ENCODE peak calls at places on chromosomes 7 and 10, in six cellular contexts. M is K562; Q is testis; X is GM12878; D is CD4-positive, alpha-beta T cell; H is HepG2. C is an unnamed sample.

GRCh38 chr10:74896788-74897527 is 70.6 kb downstream of the KAT6B start:
- DNase-seq in Q (peak), M (no peak), D (no peak), H (no peak), X (no peak), C (no peak)

GRCh38 chr10:49143249-49143648 is 9.4 kb upstream of the FAM170B start:
- DNase-seq in D (no peak), H (no peak), Q (no peak), X (no peak), M (no peak), C (no peak)

GRCh38 chr7:137652721-137653120 is 194.1 kb downstream of the DGKI start:
- DNase-seq in D (no peak), Q (no peak), X (no peak), H (no peak), M (no peak), C (no peak)

GRCh38 chr7:18815261-18815840 is 302.1 kb downstream of the TWIST1 start:
- DNase-seq in H (no peak), D (no peak), X (no peak), M (no peak), Q (no peak), C (no peak)

GRCh38 chr10:79930751-79931150 is 18.2 kb downstream of the SFTPD start:
- DNase-seq in X (no peak), H (no peak), D (no peak), M (no peak), Q (no peak), C (no peak)

GRCh38 chr10:30980951-30981616 is 50.6 kb downstream of the ZNF438 start:
- DNase-seq in Q (peak), H (no peak), X (no peak), M (no peak), D (no peak), C (no peak)

GRCh38 chr7:23205861-23206510 is 24.1 kb downstream of the NUP42 start:
- DNase-seq in H (no peak), M (no peak), X (no peak), Q (peak), D (peak), C (no peak)

GRCh38 chr7:50405246-50405645 is 44.9 kb downstream of the FIGNL1 start:
- DNase-seq in D (no peak), H (no peak), Q (no peak), X (no peak), M (no peak), C (no peak)

GRCh38 chr7:91784469-91784868 is 96.0 kb downstream of the MTERF1 start:
- DNase-seq in Q (no peak), H (no peak), X (no peak), M (peak), D (no peak), C (no peak)

GRCh38 chr10:52682766-52683165 is 89.8 kb downstream of the MBL2 start:
- DNase-seq in Q (no peak), M (no peak), X (no peak), D (no peak), H (no peak), C (no peak)

GRCh38 chr7:24381919-24382505 is 98.0 kb downstream of the NPY start:
- DNase-seq in X (no peak), H (peak), Q (no peak), D (no peak), M (peak), C (no peak)

GRCh38 chr7:821688-822087 is 10.6 kb upstream of the SUN1 start:
- DNase-seq in H (no peak), X (no peak), M (no peak), Q (no peak), D (no peak), C (no peak)

GRCh38 chr10:112246-112645 is 23.0 kb upstream of the ZMYND11 start:
- DNase-seq in X (no peak), M (no peak), H (no peak), D (no peak), Q (no peak), C (no peak)

GRCh38 chr10:88828310-88828709 is 23.3 kb downstream of the ANKRD22 start:
- DNase-seq in Q (no peak), H (no peak), M (no peak), X (no peak), D (no peak), C (no peak)

GRCh38 chr10:128579902-128580301 is 453.7 kb upstream of the MKI67 start:
- DNase-seq in M (no peak), H (no peak), X (no peak), Q (no peak), D (no peak), C (no peak)

GRCh38 chr7:53022893-53023292 is 12.5 kb upstream of the POM121L12 start:
- DNase-seq in H (no peak), Q (no peak), M (no peak), D (no peak), X (no peak), C (no peak)

GRCh38 chr10:6208781-6209235 is 6.1 kb downstream of the PFKFB3 start:
- DNase-seq in X (no peak), M (no peak), H (no peak), D (no peak), Q (no peak), C (no peak)

GRCh38 chr10:16777473-16778370 is 39.5 kb downstream of the RSU1 start:
- DNase-seq in X (no peak), M (peak), H (peak), D (no peak), Q (no peak), C (no peak)

GRCh38 chr7:111030358-111030735 is 60.6 kb upstream of the LRRN3 start:
- DNase-seq in Q (no peak), M (no peak), H (no peak), D (no peak), X (no peak), C (no peak)

GRCh38 chr10:33735463-33735862 is 401.0 kb upstream of the NRP1 start:
- DNase-seq in M (no peak), X (no peak), D (no peak), Q (no peak), H (no peak), C (no peak)

GRCh38 chr7:81638216-81638615 is 131.6 kb downstream of the HGF start:
- DNase-seq in H (peak), D (no peak), M (no peak), Q (no peak), X (no peak), C (no peak)

GRCh38 chr10:93515071-93515962 is 18.9 kb downstream of the CEP55 start:
- DNase-seq in Q (no peak), X (no peak), M (no peak), H (no peak), D (no peak), C (no peak)

GRCh38 chr10:3720228-3721019 is 64.6 kb downstream of the KLF6 start:
- DNase-seq in Q (peak), H (peak), M (no peak), D (no peak), X (no peak), C (no peak)

GRCh38 chr10:35797187-35797586 is 155.1 kb upstream of the FZD8 start:
- DNase-seq in M (no peak), Q (no peak), D (no peak), H (no peak), X (no peak), C (no peak)

GRCh38 chr10:8712653-8713052 is 658.2 kb downstream of the GATA3 start:
- DNase-seq in Q (no peak), X (no peak), H (no peak), D (no peak), M (no peak), C (no peak)

GRCh38 chr10:22681783-22682183 is 32.6 kb downstream of the PIP4K2A start:
- DNase-seq in H (peak), D (peak), X (no peak), M (peak), Q (no peak), C (no peak)

GRCh38 chr10:122114156-122114747 is 125.3 kb downstream of the TACC2 start:
- DNase-seq in D (no peak), M (no peak), H (no peak), Q (no peak), X (no peak), C (no peak)

GRCh38 chr10:20713420-20713819 is 183.7 kb downstream of the NEBL start:
- DNase-seq in H (no peak), X (no peak), M (no peak), Q (no peak), D (no peak), C (no peak)

GRCh38 chr10:19704544-19704943 is 111.7 kb upstream of the PLXDC2 start:
- DNase-seq in X (no peak), M (no peak), Q (no peak), D (no peak), H (no peak), C (no peak)

GRCh38 chr10:76903387-76903786 is 734.2 kb downstream of the KCNMA1 start:
- DNase-seq in M (no peak), X (no peak), D (no peak), H (no peak), Q (no peak), C (no peak)

GRCh38 chr7:137882806-137883205 is 36.0 kb upstream of the DGKI start:
- DNase-seq in H (no peak), X (no peak), M (no peak), Q (no peak), D (no peak), C (no peak)

GRCh38 chr10:8738987-8739386 is 684.5 kb downstream of the GATA3 start:
- DNase-seq in M (no peak), Q (no peak), X (no peak), H (no peak), D (no peak), C (no peak)

GRCh38 chr7:134485202-134485601 is 26.3 kb upstream of the AKR1B1 start:
- DNase-seq in X (no peak), M (no peak), D (no peak), H (no peak), Q (no peak), C (no peak)

GRCh38 chr7:92949748-92950147 is 113.4 kb upstream of the CDK6 start:
- DNase-seq in Q (no peak), H (no peak), M (peak), X (no peak), D (no peak), C (no peak)

GRCh38 chr10:119029613-119030420 is at the start of gene NANOS1:
- DNase-seq in Q (no peak), H (no peak), D (peak), X (no peak), M (no peak), C (peak)

GRCh38 chr10:93039721-93040120 is 20.9 kb upstream of the CYP26C1 start:
- DNase-seq in Q (no peak), M (peak), X (peak), H (peak), D (no peak), C (no peak)

GRCh38 chr7:113292105-113292504 is 173.8 kb upstream of the SMIM30 start:
- DNase-seq in D (no peak), H (no peak), X (no peak), Q (no peak), M (no peak), C (no peak)

GRCh38 chr10:109886037-109886787 is 37.1 kb downstream of the XPNPEP1 start:
- DNase-seq in X (no peak), D (no peak), M (no peak), Q (no peak), H (no peak), C (no peak)

GRCh38 chr7:101126651-101127459 is at the start of gene SERPINE1:
- DNase-seq in X (peak), D (peak), M (peak), Q (peak), H (peak), C (peak)
- TF ChIP-seq CTCF in X (no peak), D (no peak), M (peak), Q (no peak), H (peak), C (no peak)

DNA sequence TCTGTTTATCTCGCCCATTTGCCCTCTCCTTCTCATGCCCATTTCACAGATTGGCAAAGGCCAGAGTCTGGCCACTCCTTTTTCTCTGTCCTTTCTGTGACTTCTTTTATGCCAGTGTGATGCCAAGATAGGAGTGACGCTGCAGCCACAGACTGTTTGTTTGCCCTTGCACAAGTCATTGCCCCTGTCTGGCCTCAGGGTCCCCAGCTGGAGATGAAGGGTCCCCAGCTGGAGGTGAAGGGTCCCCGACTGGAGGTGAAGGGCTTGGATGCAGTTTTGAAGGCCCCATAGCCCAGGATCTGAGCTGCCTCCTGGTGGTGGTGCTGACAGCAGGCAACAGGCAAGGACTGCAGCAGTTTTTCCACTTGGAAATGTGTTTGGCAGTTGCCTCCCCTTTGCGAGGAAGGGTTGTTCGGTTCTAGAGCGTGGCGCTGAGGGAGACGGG is 50.8 kb upstream of the SLC29A3 start:
- DNase-seq in H (peak), M (peak), X (no peak), Q (peak), D (no peak), C (no peak)
- TF ChIP-seq CTCF in H (peak), M (peak), X (peak), Q (peak), D (no peak), C (no peak)

DNA sequence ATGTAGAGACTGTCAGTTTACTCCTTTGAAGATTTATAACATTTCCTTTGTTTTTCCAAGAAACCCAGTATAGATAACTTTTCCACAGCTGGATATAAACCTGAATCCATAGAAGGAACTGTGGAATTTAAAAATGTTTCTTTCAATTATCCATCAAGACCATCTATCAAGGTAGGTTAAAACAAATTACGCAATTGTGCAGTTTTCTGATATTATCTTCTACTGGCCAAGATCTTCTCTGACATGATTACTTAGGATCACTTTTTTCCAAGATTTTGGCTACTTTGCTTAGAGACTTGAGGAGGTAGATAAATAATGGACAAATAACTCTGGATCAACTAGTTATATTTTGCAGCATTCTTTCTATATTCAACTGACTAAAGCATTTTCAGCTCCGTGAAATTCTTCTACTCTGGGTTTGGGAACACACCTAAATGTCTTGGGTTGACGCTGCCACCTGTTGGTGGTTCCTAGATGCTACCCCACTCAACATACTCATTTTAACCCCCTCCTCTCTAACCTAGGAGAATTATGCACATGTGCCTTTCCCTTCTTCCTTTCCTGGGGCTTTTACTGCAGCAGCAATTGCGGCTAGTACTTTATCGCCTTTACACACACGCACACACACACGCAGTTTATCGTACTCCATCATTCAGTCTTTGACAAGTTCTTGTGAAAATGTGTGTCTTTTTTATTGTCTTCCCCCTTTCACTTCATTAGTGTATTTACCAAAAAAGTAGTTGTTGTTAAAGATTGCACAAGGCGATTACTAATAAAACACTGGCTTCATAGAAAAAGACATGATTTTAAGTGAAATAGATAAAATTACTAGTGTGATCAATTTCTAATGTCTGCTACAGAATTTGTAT is 32.7 kb downstream of the ABCB5 start:
- DNase-seq in D (no peak), X (no peak), Q (peak), M (peak), H (peak), C (no peak)
- TF ChIP-seq CTCF in D (no peak), X (peak), Q (peak), M (peak), H (peak), C (no peak)

GRCh38 chr7:16744518-16745250 is 8.9 kb upstream of the TSPAN13 start:
- DNase-seq in Q (no peak), X (no peak), M (no peak), H (no peak), D (no peak), C (no peak)
- TF ChIP-seq CTCF in Q (no peak), X (no peak), M (no peak), H (no peak), D (no peak), C (no peak)

GRCh38 chr7:127578036-127578684 is 7.2 kb downstream of the GCC1 start:
- DNase-seq in Q (no peak), M (peak), X (no peak), H (peak), D (no peak), C (no peak)
- TF ChIP-seq CTCF in Q (no peak), M (peak), X (peak), H (peak), D (no peak), C (no peak)

DNA sequence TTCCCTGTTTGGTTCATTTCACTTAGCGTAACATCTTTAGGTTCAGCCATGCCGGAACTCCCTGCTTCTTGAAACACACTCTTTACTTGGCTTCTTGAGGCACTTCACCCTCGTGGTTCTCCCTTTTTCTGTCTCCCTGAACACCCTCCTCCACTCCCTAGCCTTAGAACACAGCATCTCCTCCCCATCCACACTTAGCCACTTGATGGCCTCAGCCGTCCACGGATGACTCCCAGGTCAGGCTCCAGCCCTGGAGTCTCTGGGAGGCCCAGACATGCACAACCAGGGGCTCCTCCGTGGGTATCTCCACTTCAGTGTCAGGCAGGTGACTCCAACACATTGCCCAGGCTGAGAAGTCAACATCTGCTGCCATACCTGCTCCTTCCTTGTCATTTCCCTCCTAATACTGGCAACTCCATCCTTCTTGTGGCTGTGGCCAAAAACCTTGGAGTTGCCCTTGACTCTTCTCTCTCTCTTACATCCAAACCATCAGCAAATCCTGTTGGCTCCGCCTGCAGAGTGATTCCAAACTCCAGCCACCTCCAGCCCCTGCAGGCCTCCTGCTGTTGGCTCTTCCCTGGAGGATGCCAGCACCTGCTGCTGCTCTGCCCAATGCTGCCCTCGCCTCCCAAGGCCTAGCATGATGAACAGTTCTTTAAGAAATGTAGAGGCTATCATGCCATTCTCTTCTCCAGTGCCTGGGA is 8.4 kb upstream of the INMT start:
- DNase-seq in M (peak), Q (peak), H (no peak), D (no peak), X (no peak), C (no peak)
- TF ChIP-seq CTCF in M (peak), Q (no peak), H (peak), D (no peak), X (peak), C (no peak)